ENCODE peak calls at places on chromosomes 3 and 15, in eight cellular contexts. T is posterior cingulate gyrus; P is occipital lobe; D is LoVo; H is spleen; E is mesenteric fat pad; Q is stimulated activated CD4-positive, alpha-beta T cell treated with anti-CD3 and anti-CD28 coated beads, Interleukin-12 subunit alpha, Interleukin-12 subunit beta, amount 100 ng/mL, for 48 hours; A is NCI-H1436. R is an unnamed sample.

GRCh38 chr3:139213936-139214335 is 129.9 kb upstream of the MRPS22 start:
- DNase-seq in T (no peak), P (no peak), D (no peak), H (no peak), E (no peak), Q (no peak), A (no peak), R (no peak)

GRCh38 chr15:47422901-47423300 is 294.4 kb upstream of the SEMA6D start:
- DNase-seq in T (no peak), P (no peak), D (no peak), H (no peak), E (no peak), Q (no peak), A (no peak), R (no peak)

GRCh38 chr3:86563358-86563970 is 427.5 kb downstream of the VGLL3 start:
- DNase-seq in T (no peak), P (no peak), D (peak; percentile 60), H (no peak), E (no peak), Q (no peak), A (peak; percentile 28), R (no peak)

GRCh38 chr3:106367496-106367895 is 498.7 kb upstream of the CBLB start:
- DNase-seq in T (no peak), P (no peak), D (no peak), H (no peak), E (no peak), Q (no peak), A (no peak), R (no peak)

GRCh38 chr3:169923189-169923588 is 11.8 kb downstream of the SAMD7 start:
- DNase-seq in T (peak; percentile 16), P (no peak), D (no peak), H (no peak), E (no peak), Q (no peak), A (peak; percentile 16), R (no peak)

GRCh38 chr15:72375501-72375845 is 341 bp downstream of the HEXA start:
- DNase-seq in T (no peak), P (no peak), D (peak; percentile 62), H (no peak), E (peak; percentile 90), Q (no peak), A (no peak), R (no peak)

GRCh38 chr3:120743081-120743365 is 479 bp downstream of the GTF2E1 start:
- DNase-seq in T (no peak), P (no peak), D (peak; percentile 8), H (no peak), E (no peak), Q (no peak), A (no peak), R (no peak)

GRCh38 chr15:23860290-23860751 is 173.2 kb upstream of the NDN start:
- DNase-seq in T (no peak), P (no peak), D (no peak), H (no peak), E (no peak), Q (no peak), A (no peak), R (no peak)

GRCh38 chr3:100536093-100536492 is 43.7 kb downstream of the TMEM45A start:
- DNase-seq in T (no peak), P (no peak), D (no peak), H (no peak), E (no peak), Q (no peak), A (no peak), R (no peak)

GRCh38 chr15:32685576-32685975 is 32.2 kb upstream of the GREM1 start:
- DNase-seq in T (no peak), P (no peak), D (no peak), H (no peak), E (no peak), Q (no peak), A (no peak), R (no peak)

GRCh38 chr3:85783331-85783730 is 824.5 kb downstream of the CADM2 start:
- DNase-seq in T (no peak), P (no peak), D (no peak), H (no peak), E (no peak), Q (no peak), A (no peak), R (no peak)

R was measured in coronary artery.